ENCODE peak calls at places on chromosomes 5 and 9, in four cellular contexts. Z, V, F and P are unnamed samples.

GRCh38 chr9:81772144-81772543 is 82.8 kb upstream of the TLE1 start:
- DNase-seq in Z (no peak), V (no peak), F (no peak), P (no peak)

GRCh38 chr5:4815002-4815401 is 325.1 kb upstream of the ADAMTS16 start:
- DNase-seq in Z (no peak), V (no peak), F (no peak), P (no peak)

GRCh38 chr5:179614745-179615144 is 8.7 kb downstream of the HNRNPH1 start:
- DNase-seq in Z (no peak), V (no peak), F (no peak), P (no peak)

GRCh38 chr5:68744196-68744595 is 349.6 kb upstream of the SLC30A5 start:
- DNase-seq in Z (no peak), V (no peak), F (no peak), P (no peak)

GRCh38 chr5:101897914-101898313 is 398.2 kb downstream of the SLCO4C1 start:
- DNase-seq in Z (no peak), V (no peak), F (no peak), P (no peak)

GRCh38 chr9:92761686-92762085 is 2.9 kb downstream of the BICD2 start:
- DNase-seq in Z (no peak), V (no peak), F (no peak), P (no peak)

GRCh38 chr5:118698774-118699173 is 289.6 kb downstream of the DTWD2 start:
- DNase-seq in Z (no peak), V (no peak), F (no peak), P (no peak)

GRCh38 chr5:114367029-114367428 is 5.2 kb downstream of the KCNN2 start:
- DNase-seq in Z (no peak), V (no peak), F (no peak), P (no peak)

GRCh38 chr5:54717870-54718269 is 200.3 kb downstream of the SNX18 start:
- DNase-seq in Z (no peak), V (no peak), F (no peak), P (no peak)
- H3K27ac ChIP-seq in Z (no peak), V (no peak), F (no peak), P (no peak)

DNA sequence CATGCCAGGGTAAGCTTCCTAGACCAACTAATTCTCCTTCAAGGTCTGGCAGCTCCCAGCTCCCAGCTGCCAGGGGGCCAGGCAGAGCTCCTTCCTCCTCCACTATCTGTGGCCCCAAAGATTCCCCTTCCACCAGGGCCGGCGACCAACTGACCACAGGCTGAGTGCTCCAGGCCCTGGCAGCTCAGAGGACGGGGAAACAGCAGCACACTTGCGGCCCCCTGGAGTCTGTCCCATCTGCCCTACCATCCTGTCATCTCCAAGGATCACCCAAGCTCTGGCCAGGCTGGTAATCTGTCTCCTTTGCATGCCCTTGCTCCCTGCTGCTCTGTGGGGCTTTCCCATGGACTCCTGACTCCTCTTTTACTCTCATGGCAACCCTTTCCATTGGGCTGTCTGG is 31.2 kb upstream of the BASP1 start:
- DNase-seq in Z (no peak), V (no peak), F (no peak), P (no peak)
- H3K27ac ChIP-seq in Z (no peak), V (no peak), F (no peak), P (no peak)

GRCh38 chr9:127022913-127023665 is 99.3 kb downstream of the ANGPTL2 start:
- DNase-seq in Z (no peak), V (no peak), F (no peak), P (no peak)
- H3K27ac ChIP-seq in Z (peak), V (no peak), F (no peak), P (peak)

GRCh38 chr5:10289991-10290390 is 17.7 kb downstream of the CMBL start:
- DNase-seq in Z (no peak), V (no peak), F (no peak), P (no peak)

GRCh38 chr5:10289353-10289752 is 18.3 kb downstream of the CMBL start:
- DNase-seq in Z (peak), V (no peak), F (no peak), P (no peak)

GRCh38 chr5:10286552-10287227 is 21.0 kb downstream of the CMBL start:
- DNase-seq in Z (no peak), V (no peak), F (no peak), P (no peak)

GRCh38 chr5:10291736-10292135 is 16.0 kb downstream of the CMBL start:
- DNase-seq in Z (no peak), V (no peak), F (no peak), P (no peak)

DNA sequence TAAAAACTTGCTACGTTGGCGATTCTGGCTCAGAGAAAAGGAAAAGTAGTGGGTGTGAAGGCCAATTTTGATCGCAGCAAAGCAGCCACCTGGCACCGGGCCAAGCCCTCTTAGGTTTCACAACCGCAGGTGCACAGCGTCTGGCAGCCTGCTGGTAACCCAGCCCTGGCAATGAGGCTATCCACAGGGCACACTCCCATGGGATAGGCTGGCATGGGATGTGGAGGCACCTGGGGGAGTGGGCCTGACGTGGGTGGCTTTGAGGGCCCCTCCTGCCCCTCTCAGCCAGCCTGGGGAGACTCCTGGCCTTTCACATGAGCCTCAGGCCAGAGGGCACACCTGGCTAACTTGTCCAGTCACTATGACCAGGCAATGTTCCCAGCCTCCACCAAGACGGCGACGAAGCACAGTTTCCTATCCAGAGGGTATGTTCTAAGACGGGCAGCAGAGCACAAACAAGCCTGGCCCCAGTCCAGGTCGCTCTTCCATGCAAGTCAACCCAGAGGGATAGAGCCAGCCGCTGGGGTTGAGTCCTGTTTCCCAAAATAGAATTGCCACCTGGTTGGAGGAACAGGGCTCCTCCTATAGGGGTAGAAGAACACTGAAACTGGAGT is 19.0 kb downstream of the CMBL start:
- DNase-seq in Z (peak), V (no peak), F (no peak), P (no peak)
- H3K27ac ChIP-seq in Z (peak), V (no peak), F (no peak), P (no peak)

GRCh38 chr9:127155314-127155713 is 32.9 kb upstream of the ANGPTL2 start:
- DNase-seq in Z (no peak), V (no peak), F (no peak), P (no peak)
- H3K27ac ChIP-seq in Z (no peak), V (no peak), F (no peak), P (no peak)

DNA sequence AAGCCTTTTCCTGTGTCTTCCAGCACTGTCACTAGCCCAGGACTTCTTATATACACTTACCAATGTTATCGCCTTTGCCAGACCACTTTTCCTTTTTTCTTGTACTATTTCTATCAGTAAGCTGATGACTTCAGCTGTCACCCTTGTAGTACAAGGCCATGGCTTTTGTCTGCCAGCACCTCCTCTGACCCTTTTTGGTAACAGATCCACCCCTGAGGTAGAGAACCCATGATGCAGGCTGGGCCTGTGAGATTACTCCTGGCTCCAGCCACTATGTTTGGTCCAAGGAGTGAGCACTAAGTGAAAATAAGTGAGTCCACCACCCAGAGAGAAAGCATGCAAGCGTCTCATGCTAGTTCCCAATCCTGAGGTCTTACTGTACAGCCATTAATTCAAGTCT is 406.7 kb downstream of the MLLT3 start:
- DNase-seq in Z (no peak), V (no peak), F (no peak), P (no peak)
- H3K27ac ChIP-seq in Z (no peak), V (no peak), F (no peak), P (no peak)